ENCODE peak calls at places on chromosomes 13 and 19, in six cellular contexts. J is AG10803, I is lower lobe of right lung, P is uterus, T is BE2C, N is right atrium auricular region. W is an unnamed sample.

GRCh38 chr19:6023936-6024335 is 46.0 kb upstream of the RANBP3 start:
- DNase-seq in J (no peak), I (peak; percentile 5), P (no peak), T (no peak), N (no peak), W (no peak)

GRCh38 chr13:98540476-98540875 is 36.4 kb downstream of the STK24 start:
- DNase-seq in J (no peak), I (no peak), P (no peak), T (no peak), N (no peak), W (no peak)

GRCh38 chr19:17495639-17496265 is 15.7 kb upstream of the PGLS start:
- DNase-seq in J (no peak), I (no peak), P (no peak), T (no peak), N (no peak), W (no peak)

GRCh38 chr19:44757735-44758505 is 9.4 kb downstream of the BCL3 start:
- DNase-seq in J (peak; percentile 53), I (peak; percentile 80), P (peak; percentile 81), T (peak; percentile 77), N (peak; percentile 82), W (no peak)

GRCh38 chr19:44848805-44849457 is 2.8 kb downstream of the NECTIN2 start:
- DNase-seq in J (no peak), I (no peak), P (no peak), T (peak; percentile 47), N (no peak), W (no peak)

GRCh38 chr19:45767410-45767880 is 1.6 kb downstream of the SIX5 start:
- DNase-seq in J (peak; percentile 82), I (peak; percentile 77), P (peak; percentile 83), T (no peak), N (peak; percentile 77), W (peak; percentile 93)

GRCh38 chr13:30186644-30187431 is 120.5 kb downstream of the KATNAL1 start:
- DNase-seq in J (no peak), I (no peak), P (no peak), T (no peak), N (no peak), W (no peak)

GRCh38 chr13:98775844-98776598 is 23.5 kb upstream of the SLC15A1 start:
- DNase-seq in J (peak; percentile 48), I (no peak), P (no peak), T (no peak), N (no peak), W (no peak)

GRCh38 chr13:97346561-97347254 is 87.3 kb upstream of the RAP2A start:
- DNase-seq in J (no peak), I (no peak), P (no peak), T (no peak), N (no peak), W (no peak)

GRCh38 chr19:54696117-54696548 is 28.1 kb upstream of the KIR3DL3 start:
- DNase-seq in J (no peak), I (no peak), P (no peak), T (no peak), N (no peak), W (no peak)

GRCh38 chr13:95564948-95565347 is 12.4 kb downstream of the CLDN10 start:
- DNase-seq in J (peak; percentile 43), I (no peak), P (no peak), T (no peak), N (no peak), W (no peak)

GRCh38 chr19:52786078-52786463 is 520 bp downstream of the ZNF600 start:
- DNase-seq in J (no peak), I (no peak), P (peak; percentile 21), T (no peak), N (no peak), W (no peak)

GRCh38 chr13:113137656-113138292 is 15.2 kb downstream of the F10 start:
- DNase-seq in J (no peak), I (no peak), P (no peak), T (no peak), N (no peak), W (peak; percentile 42)

GRCh38 chr13:91409661-91410060 is 11.2 kb downstream of the GPC5 start:
- DNase-seq in J (no peak), I (no peak), P (no peak), T (no peak), N (no peak), W (no peak)

GRCh38 chr19:10295305-10295846 is 5.6 kb downstream of the ICAM5 start:
- DNase-seq in J (no peak), I (peak; percentile 86), P (no peak), T (no peak), N (no peak), W (no peak)
- TF ChIP-seq CTCF in J (peak; percentile 2), I (peak; percentile 18), P (no peak), T (no peak), N (no peak), W (no peak)

GRCh38 chr13:67833564-67833963 is 603.4 kb upstream of the PCDH9 start:
- DNase-seq in J (no peak), I (no peak), P (no peak), T (no peak), N (no peak), W (no peak)
- TF ChIP-seq CTCF in J (no peak), I (no peak), P (no peak), T (no peak), N (no peak), W (peak; percentile 47)

DNA sequence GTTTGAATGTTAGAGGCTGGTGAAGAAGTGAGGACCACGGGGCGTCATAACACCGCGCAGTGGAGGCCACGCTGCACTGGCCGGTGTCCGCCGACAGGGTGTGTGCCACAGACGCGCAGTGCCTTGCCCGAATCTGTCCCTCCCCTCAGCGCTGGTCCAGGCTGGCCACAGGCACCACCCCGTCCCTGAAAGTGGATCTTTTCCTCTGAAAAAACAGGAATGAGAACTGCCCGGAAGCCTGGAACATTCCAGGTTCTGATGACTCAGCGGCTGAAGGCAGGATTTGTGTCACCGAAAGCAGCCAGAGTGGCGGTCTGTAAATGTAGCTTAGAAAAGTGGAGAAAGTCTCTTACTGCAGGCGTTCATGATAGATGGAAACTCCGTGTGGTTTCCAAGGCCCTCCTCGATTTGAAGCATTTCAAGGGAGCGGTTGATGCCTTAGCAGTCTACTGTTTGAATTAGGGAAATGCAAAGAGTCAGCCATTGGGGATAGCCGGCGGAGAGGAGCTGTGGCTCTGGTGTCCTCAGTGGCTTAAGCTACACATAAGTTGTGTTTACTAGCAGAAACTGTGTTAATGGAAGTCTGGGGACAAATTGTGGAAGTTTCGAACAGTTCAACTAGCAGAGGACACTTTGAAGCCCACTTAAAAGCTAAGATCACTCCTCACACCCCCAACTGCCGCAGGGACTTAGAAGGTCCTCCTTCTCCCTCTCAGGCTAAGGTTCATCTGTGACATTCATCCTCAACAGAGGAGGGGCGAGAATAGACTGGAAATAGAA is 70.8 kb downstream of the NUFIP1 start:
- DNase-seq in J (peak; percentile 98), I (peak; percentile 95), P (peak; percentile 88), T (peak; percentile 94), N (peak; percentile 94), W (peak; percentile 98)
- TF ChIP-seq CTCF in J (peak; percentile 71), I (peak; percentile 90), P (peak; percentile 76), T (peak; percentile 81), N (peak; percentile 58), W (peak; percentile 83)

GRCh38 chr13:25882732-25883357 is 169.0 kb downstream of the SHISA2 start:
- DNase-seq in J (no peak), I (no peak), P (no peak), T (no peak), N (no peak), W (no peak)

GRCh38 chr13:25886438-25887214 is 165.2 kb downstream of the SHISA2 start:
- DNase-seq in J (peak; percentile 12), I (no peak), P (no peak), T (no peak), N (no peak), W (no peak)

GRCh38 chr13:25887962-25888655 is 163.7 kb downstream of the SHISA2 start:
- DNase-seq in J (no peak), I (no peak), P (no peak), T (no peak), N (no peak), W (no peak)

GRCh38 chr13:25881946-25882574 is 169.8 kb downstream of the SHISA2 start:
- DNase-seq in J (no peak), I (no peak), P (no peak), T (peak; percentile 22), N (no peak), W (no peak)

GRCh38 chr13:25885418-25885817 is 166.4 kb downstream of the SHISA2 start:
- DNase-seq in J (no peak), I (no peak), P (no peak), T (no peak), N (no peak), W (no peak)
- TF ChIP-seq CTCF in J (no peak), I (no peak), P (no peak), T (no peak), N (no peak), W (no peak)

W was measured in osteocyte.